ENCODE peak calls at places on chromosomes 13 and 19, in seven cellular contexts. I is sciatic nerve; E is T-helper 1 cell; R is stimulated activated CD4-positive, alpha-beta T cell treated with anti-CD3 and anti-CD28 coated beads, Interleukin-4, amount 100 ng/mL, for 1 hour; Y is Peyer's patch; G is C1 segment of cervical spinal cord; J is activated T-cell treated with anti-CD3 and anti-CD28 coated beads for 24 hours. C is an unnamed sample.

GRCh38 chr13:98892821-98893220 is 85.0 kb downstream of the DOCK9 start:
- DNase-seq in Y (no peak), I (no peak), E (no peak), G (no peak), J (no peak), R (no peak), C (no peak)

GRCh38 chr13:36571444-36571843 is 102.4 kb upstream of the SERTM1 start:
- DNase-seq in E (no peak), J (no peak), R (no peak), G (no peak), I (no peak), Y (no peak), C (no peak)

GRCh38 chr19:6473652-6474051 is 7.9 kb downstream of the DENND1C start:
- DNase-seq in R (no peak), J (no peak), I (no peak), E (no peak), Y (peak; percentile 71), G (no peak), C (no peak)

GRCh38 chr19:45947926-45948325 is 25.7 kb downstream of the NOVA2 start:
- DNase-seq in Y (no peak), G (no peak), E (no peak), R (no peak), J (no peak), I (no peak), C (peak; percentile 44)

GRCh38 chr19:17865364-17866311 is 5.9 kb downstream of the RPL18A start:
- DNase-seq in I (no peak), Y (peak; percentile 77), J (no peak), E (no peak), G (no peak), R (no peak), C (no peak)

GRCh38 chr13:100566543-100566942 is 22.0 kb downstream of the GGACT start:
- DNase-seq in I (no peak), R (no peak), E (no peak), G (no peak), Y (no peak), J (no peak), C (peak; percentile 12)

GRCh38 chr13:109700176-109700575 is 86.2 kb downstream of the IRS2 start:
- DNase-seq in G (peak; percentile 60), E (no peak), Y (peak; percentile 87), R (no peak), I (peak; percentile 78), J (no peak), C (peak; percentile 81)

GRCh38 chr19:58361900-58362271 is 665 bp downstream of the ZNF497 start:
- DNase-seq in Y (peak; percentile 65), J (peak; percentile 27), E (no peak), R (peak; percentile 48), G (no peak), I (peak; percentile 75), C (no peak)

GRCh38 chr13:113646376-113646775 is 11.6 kb downstream of the ATP4B start:
- DNase-seq in E (no peak), G (no peak), I (peak; percentile 33), J (no peak), Y (peak; percentile 24), R (no peak), C (no peak)

GRCh38 chr19:19356500-19356899 is 35.9 kb downstream of the MAU2 start:
- DNase-seq in E (no peak), Y (no peak), R (no peak), I (no peak), G (no peak), J (no peak), C (no peak)

C was measured in iris pigment epithelial cell.